ENCODE peak calls at places on chromosomes 3 and 15, in four cellular contexts. Q, O, C and P are unnamed samples.

GRCh38 chr3:37441689-37442088 is 267.3 kb upstream of the LRRFIP2 start:
- DNase-seq in C (no peak), Q (no peak), O (no peak), P (no peak)

GRCh38 chr3:74066456-74066855 is 441.7 kb upstream of the PDZRN3 start:
- DNase-seq in C (no peak), Q (no peak), O (no peak), P (no peak)

GRCh38 chr15:91348812-91349500 is 248.9 kb downstream of the SV2B start:
- DNase-seq in C (no peak), Q (no peak), O (no peak), P (no peak)

GRCh38 chr15:40508216-40508615 is 37.4 kb downstream of the CHST14 start:
- DNase-seq in Q (no peak), O (no peak), C (no peak), P (no peak)

GRCh38 chr3:83890039-83890762 is 1068.6 kb upstream of the CADM2 start:
- DNase-seq in C (peak; percentile 0), O (no peak), Q (no peak), P (no peak)

GRCh38 chr15:56798639-56799038 is 65.3 kb upstream of the ZNF280D start:
- DNase-seq in O (no peak), Q (no peak), C (peak; percentile 22), P (no peak)

GRCh38 chr3:57559526-57559925 is 3.5 kb downstream of the PDE12 start:
- DNase-seq in C (peak; percentile 21), O (no peak), Q (no peak), P (no peak)

GRCh38 chr15:70795311-70795665 is 31.9 kb upstream of the UACA start:
- DNase-seq in C (peak; percentile 72), Q (no peak), O (no peak), P (no peak)

GRCh38 chr3:97070302-97070701 is 255.9 kb downstream of the EPHA6 start:
- DNase-seq in O (no peak), C (no peak), Q (no peak), P (no peak)

GRCh38 chr15:29560896-29561295 is 261.4 kb downstream of the TJP1 start:
- DNase-seq in C (no peak), O (no peak), Q (no peak), P (no peak)

GRCh38 chr15:70100495-70101331 is 3.0 kb upstream of the TLE3 start:
- DNase-seq in O (peak; percentile 86), Q (peak; percentile 58), C (no peak), P (peak; percentile 29)

GRCh38 chr3:188486126-188486525 is 332.2 kb downstream of the LPP start:
- DNase-seq in O (no peak), Q (no peak), C (no peak), P (no peak)

GRCh38 chr15:60713096-60714084 is 234.4 kb upstream of the ICE2 start:
- DNase-seq in Q (no peak), O (no peak), C (peak; percentile 11), P (no peak)